ENCODE peak calls at places on chromosome 5, in five cellular contexts. L, P, Y, R and O are unnamed samples. For H3K4me1, the result is how much of the 10 kb centered on the place peaks cover.

GRCh38 chr5:127885176-127885575 is 182.0 kb downstream of the CCDC192 start:
- DNase-seq in L (no peak), P (no peak), Y (no peak), R (no peak), O (no peak)

GRCh38 chr5:133421394-133421793 is 190.9 kb downstream of the FSTL4 start:
- DNase-seq in L (no peak), P (no peak), Y (no peak), R (peak), O (peak)

GRCh38 chr5:102986074-102986473 is 133.9 kb downstream of the GIN1 start:
- DNase-seq in L (no peak), P (no peak), Y (no peak), R (no peak), O (no peak)

GRCh38 chr5:61823796-61824195 is 482.2 kb upstream of the KIF2A start:
- DNase-seq in L (no peak), P (no peak), Y (no peak), R (no peak), O (no peak)

GRCh38 chr5:71971862-71972261 is 135.4 kb upstream of the MAP1B start:
- DNase-seq in L (no peak), P (no peak), Y (no peak), R (no peak), O (no peak)

GRCh38 chr5:136018814-136019777 is 9.7 kb upstream of the TGFBI start:
- DNase-seq in L (peak), P (peak), Y (no peak), R (no peak), O (peak)

GRCh38 chr5:168106008-168106761 is 185.3 kb upstream of the WWC1 start:
- DNase-seq in L (no peak), P (no peak), Y (no peak), R (no peak), O (no peak)

GRCh38 chr5:90015584-90016018 is 394.0 kb downstream of the CETN3 start:
- DNase-seq in L (no peak), P (no peak), Y (no peak), R (no peak), O (no peak)

GRCh38 chr5:136703706-136704105 is 338.4 kb upstream of the TRPC7 start:
- DNase-seq in L (no peak), P (no peak), Y (no peak), R (no peak), O (no peak)

GRCh38 chr5:180090098-180090768 is 18.7 kb upstream of the RNF130 start:
- DNase-seq in L (peak), P (peak), Y (peak), R (no peak), O (peak)

GRCh38 chr5:94276751-94277150 is 341.7 kb downstream of the KIAA0825 start:
- DNase-seq in L (no peak), P (no peak), Y (no peak), R (no peak), O (no peak)

GRCh38 chr5:150053231-150053626 is 33.1 kb downstream of the CSF1R start:
- DNase-seq in L (no peak), P (no peak), Y (no peak), R (no peak), O (no peak)

GRCh38 chr5:171580506-171581265 is 161.2 kb downstream of the FGF18 start:
- DNase-seq in L (no peak), P (no peak), Y (no peak), R (no peak), O (peak)

GRCh38 chr5:72074238-72074637 is 33.0 kb upstream of the MAP1B start:
- DNase-seq in L (no peak), P (no peak), Y (no peak), R (no peak), O (no peak)

GRCh38 chr5:78537821-78538220 is 110.8 kb downstream of the LHFPL2 start:
- DNase-seq in L (no peak), P (no peak), Y (no peak), R (no peak), O (no peak)

GRCh38 chr5:54717459-54717858 is 199.9 kb downstream of the SNX18 start:
- DNase-seq in L (no peak), P (no peak), Y (no peak), R (no peak), O (no peak)

GRCh38 chr5:55327281-55327680 is 19.5 kb downstream of the MTREX start:
- DNase-seq in L (no peak), P (no peak), Y (no peak), R (no peak), O (no peak)

GRCh38 chr5:95284512-95285405 is at the start of gene MCTP1:
- DNase-seq in L (no peak), P (no peak), Y (no peak), R (no peak), O (peak)

GRCh38 chr5:10157085-10157669 is 92.5 kb downstream of the ATPSCKMT start:
- DNase-seq in L (no peak), P (no peak), Y (no peak), R (no peak), O (no peak)

GRCh38 chr5:1797109-1797800 is 2.4 kb downstream of the MRPL36 start:
- DNase-seq in L (no peak), P (no peak), Y (no peak), R (no peak), O (no peak)
- H3K4me3 ChIP-seq in L (no peak), P (no peak), Y (no peak), R (no peak), O (no peak)

DNA sequence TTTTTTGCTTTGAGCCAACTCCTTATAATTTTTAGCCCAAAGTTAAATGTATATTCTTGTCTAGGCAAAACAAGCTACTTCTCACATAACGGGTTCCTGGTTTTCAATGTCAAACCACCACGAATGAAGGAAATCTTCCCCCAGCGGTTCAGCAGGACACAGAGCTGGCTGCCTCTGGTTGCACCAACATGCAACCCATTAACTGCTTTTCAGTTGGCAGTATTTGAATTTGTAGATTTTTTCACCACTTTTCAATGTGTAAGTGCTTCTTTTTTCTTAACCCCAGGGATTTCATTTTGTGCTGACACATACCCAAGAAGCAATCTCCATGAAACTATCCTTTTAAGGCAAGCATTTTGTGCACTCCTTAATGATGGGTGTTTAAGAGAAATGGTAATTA is 35.5 kb downstream of the EFNA5 start:
- DNase-seq in L (no peak), P (no peak), Y (no peak), R (no peak), O (no peak)
- H3K4me1 ChIP-seq in L (under half), P (under half), Y (under half), R (under half), O (under half)

GRCh38 chr5:44089419-44090125 is 299.6 kb downstream of the FGF10 start:
- DNase-seq in L (no peak), P (no peak), Y (no peak), R (no peak), O (peak)
- H3K4me3 ChIP-seq in L (no peak), P (no peak), Y (no peak), R (no peak), O (no peak)

GRCh38 chr5:53631251-53631650 is 70.8 kb downstream of the NDUFS4 start:
- DNase-seq in L (no peak), P (no peak), Y (no peak), R (no peak), O (no peak)
- H3K4me1 ChIP-seq in L (under half), P (under half), Y (under half), R (under half), O (under half)